ENCODE peak calls at places on chromosomes 1 and 21, in nine cellular contexts. D is T-cell; J is fibroblast of the aortic adventitia; C is fibroblast of mammary gland; V is CD8-positive, alpha-beta memory T cell; K is NCI-H146; B is ELR; F is NCI-H1092; M is HL-60. E is an unnamed sample.

GRCh38 chr1:156263288-156263655 is 15.4 kb upstream of the PAQR6 start:
- DNase-seq in F (no peak), V (no peak), B (no peak), D (no peak), J (no peak), K (no peak), M (no peak), C (no peak), E (no peak)

GRCh38 chr1:151673407-151673806 is 43.2 kb downstream of the CELF3 start:
- DNase-seq in D (no peak), M (no peak), K (no peak), J (no peak), B (no peak), C (no peak), V (no peak), F (no peak), E (no peak)

GRCh38 chr21:34544032-34544496 is 32.1 kb upstream of the KCNE1 start:
- DNase-seq in C (peak), V (peak), D (peak), B (peak), J (peak), F (peak), K (peak), M (peak), E (peak)

GRCh38 chr1:163959622-163960021 is 599.4 kb upstream of the PBX1 start:
- DNase-seq in B (no peak), F (no peak), J (no peak), K (no peak), D (no peak), M (no peak), C (no peak), V (no peak), E (no peak)

GRCh38 chr1:232143315-232143886 is 486.5 kb downstream of the SIPA1L2 start:
- DNase-seq in F (no peak), M (no peak), B (no peak), D (no peak), V (no peak), C (no peak), K (no peak), J (peak), E (no peak)

GRCh38 chr21:35254752-35255138 is 205.6 kb upstream of the RUNX1 start:
- DNase-seq in F (no peak), M (no peak), J (no peak), B (no peak), D (no peak), K (no peak), C (no peak), V (no peak), E (no peak)

GRCh38 chr1:241825581-241825980 is 22.4 kb upstream of the EXO1 start:
- DNase-seq in C (peak), K (no peak), B (no peak), V (no peak), J (peak), M (no peak), D (no peak), F (no peak), E (no peak)

GRCh38 chr1:167663002-167663772 is 33.2 kb downstream of the RCSD1 start:
- DNase-seq in K (no peak), J (peak), F (no peak), M (no peak), C (peak), D (no peak), V (no peak), B (peak), E (no peak)

GRCh38 chr1:6445062-6445763 is 20.6 kb downstream of the ESPN start:
- DNase-seq in V (no peak), F (no peak), K (no peak), J (peak), C (peak), D (peak), B (peak), M (peak), E (peak)

GRCh38 chr1:19582318-19582717 is 61.8 kb upstream of the NBL1 start:
- DNase-seq in C (peak), J (no peak), M (peak), F (peak), B (peak), V (peak), K (peak), D (peak), E (peak)

GRCh38 chr1:36884801-36885200 is 149.5 kb downstream of the GRIK3 start:
- DNase-seq in M (no peak), V (no peak), F (no peak), C (no peak), D (no peak), B (no peak), K (no peak), J (no peak), E (no peak)

GRCh38 chr21:33332143-33332542 is 7.4 kb downstream of the IFNAR1 start:
- DNase-seq in V (no peak), B (no peak), K (no peak), D (no peak), M (no peak), J (no peak), C (no peak), F (no peak), E (no peak)

GRCh38 chr1:232168513-232168912 is 461.4 kb downstream of the SIPA1L2 start:
- DNase-seq in D (no peak), M (no peak), F (no peak), K (no peak), V (no peak), C (no peak), B (no peak), J (no peak), E (no peak)